ENCODE peak calls at places on chromosomes 1 and 21, in four cellular contexts. L is AG04450, S is epithelial cell of esophagus, O is A549. E is an unnamed sample.

GRCh38 chr1:233972951-233973635 is 68.6 kb downstream of the SLC35F3 start:
- DNase-seq in L (no peak), S (no peak), O (peak), E (no peak)

GRCh38 chr1:225735252-225736149 is 42.1 kb upstream of the SRP9 start:
- DNase-seq in L (peak), S (peak), O (peak), E (peak)

GRCh38 chr1:153587314-153587713 is 21.7 kb upstream of the S100A2 start:
- DNase-seq in S (no peak), O (no peak), L (no peak), E (no peak)

GRCh38 chr1:159089184-159089791 is 12.7 kb upstream of the AIM2 start:
- DNase-seq in O (no peak), L (no peak), S (no peak), E (peak)

GRCh38 chr1:38831753-38832734 is 27.5 kb downstream of the RRAGC start:
- DNase-seq in L (no peak), S (peak), O (no peak), E (no peak)

GRCh38 chr1:59136541-59137335 is 160.2 kb upstream of the FGGY start:
- DNase-seq in O (no peak), L (no peak), S (peak), E (peak)

GRCh38 chr1:155166373-155167165 is 6.5 kb downstream of the KRTCAP2 start:
- DNase-seq in O (no peak), L (no peak), S (no peak), E (no peak)

GRCh38 chr1:167631386-167631941 is 1.4 kb downstream of the RCSD1 start:
- DNase-seq in L (no peak), S (no peak), O (no peak), E (no peak)

GRCh38 chr1:224799083-224799482 is 130.4 kb upstream of the DNAH14 start:
- DNase-seq in O (no peak), S (no peak), L (no peak), E (no peak)

GRCh38 chr21:26144026-26144425 is 26.5 kb downstream of the APP start:
- DNase-seq in S (no peak), O (no peak), L (no peak), E (no peak)

GRCh38 chr21:22791986-22792560 is 1793.9 kb downstream of the NCAM2 start:
- DNase-seq in L (peak), O (peak), S (peak), E (peak)

DNA sequence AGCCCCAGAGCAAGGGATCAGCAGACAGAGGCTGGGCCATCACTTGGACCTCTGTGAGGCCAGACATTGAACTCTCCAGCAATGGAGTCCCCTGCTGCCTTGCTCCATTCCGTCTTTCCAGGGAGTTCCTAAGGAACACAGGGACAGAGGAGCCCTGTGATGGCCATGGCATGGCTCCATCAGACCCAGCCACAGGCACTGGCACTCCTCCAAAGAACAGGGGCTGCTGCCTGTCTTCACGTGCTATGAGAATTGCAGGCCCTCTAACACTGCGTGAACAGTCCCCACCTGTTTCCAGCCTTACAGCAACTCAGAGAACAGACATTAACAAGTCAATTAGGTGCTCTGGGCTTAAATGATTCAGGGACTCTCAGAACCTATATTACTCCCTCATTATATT is 140.8 kb downstream of the ASTN1 start:
- DNase-seq in L (no peak), S (no peak), O (no peak), E (no peak)
- H3K4me3 ChIP-seq in L (no peak), S (no peak), O (no peak), E (no peak)

GRCh38 chr21:20424943-20425342 is 573.3 kb upstream of the NCAM2 start:
- DNase-seq in S (no peak), L (no peak), O (no peak), E (no peak)
- TF ChIP-seq CTCF in S (no peak), L (no peak), O (no peak), E (no peak)

DNA sequence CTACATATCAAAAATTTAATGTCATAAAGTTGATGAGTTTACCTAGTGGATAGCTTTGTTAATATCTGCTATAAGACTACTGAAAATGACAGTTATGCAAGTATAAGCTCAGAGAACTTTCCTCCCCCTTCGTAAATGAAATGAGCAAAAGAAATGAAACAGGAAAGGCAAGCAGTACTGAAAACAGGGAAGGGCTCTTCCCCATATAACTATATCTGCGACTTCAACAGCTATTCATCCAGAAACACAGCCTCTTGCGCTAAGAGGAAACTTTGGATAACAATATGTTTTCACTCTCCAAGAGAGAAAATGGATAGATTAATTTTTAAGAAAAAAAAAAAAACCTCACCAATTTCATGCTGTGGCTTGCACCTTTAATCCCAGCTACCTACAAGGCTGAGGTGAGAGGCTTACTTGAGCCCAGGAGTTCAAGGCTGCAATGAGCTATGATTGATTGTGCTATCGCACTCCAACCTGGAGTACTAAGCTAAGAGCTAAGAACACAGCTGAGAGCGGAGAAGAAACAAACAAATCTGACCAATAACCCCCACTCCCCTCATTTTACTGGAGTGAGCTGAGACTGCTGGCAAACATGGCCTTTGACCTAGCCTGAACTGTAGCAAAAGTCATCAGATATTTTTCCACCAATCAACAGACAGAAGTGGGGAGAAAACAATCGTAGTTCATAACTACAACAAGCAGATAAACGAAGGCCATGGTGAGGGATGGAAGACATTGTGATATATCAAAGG is 29.0 kb downstream of the METTL18 start:
- DNase-seq in S (no peak), O (no peak), L (no peak), E (no peak)
- H3K4me3 ChIP-seq in S (no peak), O (no peak), L (no peak), E (no peak)

DNA sequence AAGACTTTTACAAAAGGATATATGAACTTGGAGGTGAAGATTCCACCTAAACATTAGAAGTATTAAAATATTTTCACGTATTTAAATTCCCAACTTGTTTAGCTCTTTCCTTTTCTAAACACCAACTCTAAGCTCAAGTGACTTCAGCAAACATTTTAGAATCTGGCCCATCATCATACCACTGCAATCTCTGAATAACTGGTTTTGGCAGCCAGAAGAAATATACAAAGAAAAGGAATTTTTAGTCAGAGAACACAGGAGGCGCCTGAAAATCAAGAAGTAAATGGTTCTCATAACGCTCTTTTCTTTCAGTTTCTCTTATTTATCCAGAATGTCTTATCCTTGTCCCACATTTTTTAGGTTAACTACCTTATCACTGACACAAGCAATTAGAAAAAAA is 10.4 kb downstream of the TAF1A start:
- DNase-seq in S (no peak), O (no peak), L (no peak), E (no peak)
- TF ChIP-seq CTCF in S (no peak), O (no peak), L (no peak), E (no peak)

GRCh38 chr1:228376262-228376628 is 30.4 kb downstream of the TRIM11 start:
- DNase-seq in S (no peak), O (no peak), L (no peak), E (no peak)

GRCh38 chr1:228379165-228379460 is 27.5 kb downstream of the TRIM11 start:
- DNase-seq in L (no peak), O (no peak), S (peak), E (peak)

GRCh38 chr1:228378453-228379164 is 28.0 kb downstream of the TRIM11 start:
- DNase-seq in O (peak), L (peak), S (peak), E (peak)

GRCh38 chr1:228376651-228377631 is 29.7 kb downstream of the TRIM11 start:
- DNase-seq in S (no peak), O (no peak), L (no peak), E (no peak)

GRCh38 chr1:228377664-228378452 is 28.8 kb downstream of the TRIM11 start:
- DNase-seq in O (no peak), L (no peak), S (no peak), E (no peak)
- H3K4me3 ChIP-seq in O (peak), L (peak), S (peak), E (no peak)

DNA sequence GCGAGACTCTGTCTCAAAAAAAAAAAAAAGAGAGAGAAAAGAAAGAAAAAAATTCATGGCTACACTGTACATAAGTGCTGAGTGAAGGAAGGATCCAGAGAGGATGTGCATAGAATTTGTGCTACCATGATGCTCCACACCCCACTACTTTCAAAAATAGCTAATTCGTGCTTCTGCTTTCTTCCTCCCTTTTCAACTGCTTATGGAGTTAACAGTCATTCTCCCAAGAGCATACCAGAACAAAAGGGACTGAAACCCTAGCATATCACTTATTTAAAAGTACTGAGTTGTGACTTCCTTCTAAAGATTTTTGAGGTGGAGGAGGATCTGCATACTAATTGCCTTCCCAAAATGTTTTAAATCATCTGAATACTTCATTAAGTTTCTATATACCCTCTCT is 45.7 kb downstream of the PHACTR4 start:
- DNase-seq in L (no peak), S (no peak), O (no peak), E (no peak)
- TF ChIP-seq CTCF in L (no peak), S (no peak), O (no peak), E (no peak)